ENCODE peak calls at places on chromosomes 1 and 21, in seven cellular contexts. U is cardiac muscle cell, Y is AG04450, L is tibial nerve, A is breast epithelium, X is adrenal gland, P is HCT116. K is an unnamed sample.

GRCh38 chr1:106571109-106571508 is 485.4 kb upstream of the PRMT6 start:
- DNase-seq in U (no peak), Y (no peak), L (no peak), A (no peak), X (no peak), P (no peak), K (no peak)

GRCh38 chr1:201014816-201015200 is 8.7 kb downstream of the KIF21B start:
- DNase-seq in U (peak; percentile 33), Y (no peak), L (no peak), A (no peak), X (no peak), P (no peak), K (no peak)

GRCh38 chr1:16614361-16615252 is 1.2 kb upstream of the NBPF1 start:
- DNase-seq in U (no peak), Y (no peak), L (no peak), A (peak; percentile 61), X (no peak), P (no peak), K (no peak)

GRCh38 chr1:26831546-26832248 is 5.2 kb downstream of the ZDHHC18 start:
- DNase-seq in U (peak; percentile 25), Y (no peak), L (no peak), A (no peak), X (no peak), P (no peak), K (no peak)

GRCh38 chr1:214280386-214281029 is 451 bp upstream of the SMYD2 start:
- DNase-seq in U (peak; percentile 65), Y (no peak), L (peak; percentile 27), A (no peak), X (peak; percentile 46), P (no peak), K (peak; percentile 26)

GRCh38 chr1:59342801-59343575 is 46.1 kb downstream of the FGGY start:
- DNase-seq in U (peak; percentile 13), Y (no peak), L (no peak), A (no peak), X (no peak), P (no peak), K (no peak)

GRCh38 chr21:28971171-28971570 is 21.5 kb downstream of the LTN1 start:
- DNase-seq in U (no peak), Y (no peak), L (no peak), A (no peak), X (no peak), P (no peak), K (no peak)

GRCh38 chr21:35561076-35561475 is 499.2 kb downstream of the SETD4 start:
- DNase-seq in U (no peak), Y (no peak), L (no peak), A (no peak), X (no peak), P (no peak), K (no peak)

GRCh38 chr1:226982451-226983177 is 42.5 kb downstream of the COQ8A start:
- DNase-seq in U (no peak), Y (no peak), L (no peak), A (no peak), X (no peak), P (no peak), K (peak; percentile 32)

GRCh38 chr1:76074321-76075187 is at the start of gene ST6GALNAC3:
- DNase-seq in U (peak; percentile 64), Y (peak; percentile 16), L (peak; percentile 54), A (peak; percentile 56), X (peak; percentile 68), P (no peak), K (peak; percentile 57)

GRCh38 chr1:204147392-204148097 is 4.3 kb downstream of the ETNK2 start:
- DNase-seq in U (no peak), Y (no peak), L (no peak), A (no peak), X (no peak), P (no peak), K (no peak)

GRCh38 chr1:221801773-221802516 is 60.1 kb upstream of the DUSP10 start:
- DNase-seq in U (no peak), Y (peak; percentile 30), L (no peak), A (no peak), X (no peak), P (no peak), K (no peak)

GRCh38 chr1:119010201-119010600 is 22.1 kb upstream of the TBX15 start:
- DNase-seq in U (no peak), Y (no peak), L (no peak), A (no peak), X (no peak), P (no peak), K (no peak)

GRCh38 chr1:35845766-35846165 is 37.2 kb upstream of the AGO1 start:
- DNase-seq in U (peak; percentile 23), Y (no peak), L (no peak), A (no peak), X (peak; percentile 15), P (no peak), K (no peak)

GRCh38 chr1:8376358-8376840 is 58.5 kb downstream of the SLC45A1 start:
- DNase-seq in U (no peak), Y (no peak), L (no peak), A (no peak), X (no peak), P (no peak), K (no peak)

GRCh38 chr21:34865922-34866271 is 183.2 kb downstream of the RUNX1 start:
- DNase-seq in U (no peak), Y (no peak), L (no peak), A (no peak), X (no peak), P (no peak), K (no peak)

GRCh38 chr21:44005071-44005470 is 7.0 kb upstream of the TRAPPC10 start:
- DNase-seq in U (no peak), Y (no peak), L (no peak), A (no peak), X (no peak), P (no peak), K (no peak)

GRCh38 chr1:199122532-199123311 is 483.9 kb downstream of the PTPRC start:
- DNase-seq in U (peak; percentile 51), Y (no peak), L (no peak), A (no peak), X (no peak), P (no peak), K (no peak)

GRCh38 chr21:31476551-31477120 is 132.6 kb upstream of the TIAM1 start:
- DNase-seq in U (peak; percentile 42), Y (no peak), L (no peak), A (no peak), X (no peak), P (no peak), K (no peak)

GRCh38 chr1:27868556-27868931 is 3.8 kb upstream of the THEMIS2 start:
- DNase-seq in U (no peak), Y (no peak), L (no peak), A (no peak), X (no peak), P (no peak), K (no peak)

GRCh38 chr1:212557739-212558664 is 50.6 kb upstream of the ATF3 start:
- DNase-seq in U (peak; percentile 54), Y (no peak), L (peak; percentile 50), A (peak; percentile 70), X (peak; percentile 89), P (no peak), K (peak; percentile 72)

GRCh38 chr1:51344602-51345299 is 14.4 kb upstream of the TTC39A start:
- DNase-seq in U (no peak), Y (no peak), L (no peak), A (no peak), X (peak; percentile 23), P (no peak), K (no peak)

GRCh38 chr1:119376594-119376993 is 8.0 kb downstream of the HAO2 start:
- DNase-seq in U (no peak), Y (no peak), L (no peak), A (no peak), X (no peak), P (no peak), K (no peak)

GRCh38 chr1:62271137-62271536 is 48.1 kb downstream of the KANK4 start:
- DNase-seq in U (no peak), Y (no peak), L (no peak), A (no peak), X (no peak), P (no peak), K (no peak)

GRCh38 chr1:71587961-71588360 is 507.1 kb upstream of the ZRANB2 start:
- DNase-seq in U (peak; percentile 25), Y (peak; percentile 4), L (no peak), A (no peak), X (no peak), P (no peak), K (no peak)

GRCh38 chr1:67608661-67609571 is 76.1 kb upstream of the GADD45A start:
- DNase-seq in U (peak; percentile 7), Y (no peak), L (no peak), A (no peak), X (no peak), P (no peak), K (no peak)

GRCh38 chr1:29584816-29585600 is 348.7 kb downstream of the PTPRU start:
- DNase-seq in U (no peak), Y (no peak), L (no peak), A (no peak), X (no peak), P (no peak), K (no peak)

GRCh38 chr1:30878559-30878958 is 30.0 kb downstream of the SDC3 start:
- DNase-seq in U (no peak), Y (no peak), L (no peak), A (no peak), X (no peak), P (no peak), K (no peak)

GRCh38 chr1:93080424-93080823 is 1.3 kb downstream of the MTF2 start:
- DNase-seq in U (peak; percentile 86), Y (peak; percentile 26), L (no peak), A (no peak), X (no peak), P (peak; percentile 60), K (no peak)

GRCh38 chr21:45545236-45545570 is 3.0 kb upstream of the SLC19A1 start:
- DNase-seq in U (no peak), Y (no peak), L (no peak), A (no peak), X (no peak), P (no peak), K (no peak)
- H3K9me3 ChIP-seq in U (no peaks in the 10 kb centered on the region), Y (no peaks in the 10 kb centered on the region), L (no peaks in the 10 kb centered on the region), A (no peaks in the 10 kb centered on the region), X (no peaks in the 10 kb centered on the region), P (no peaks in the 10 kb centered on the region), K (no peaks in the 10 kb centered on the region)

GRCh38 chr1:202245391-202245790 is 51.8 kb downstream of the LGR6 start:
- DNase-seq in U (no peak), Y (no peak), L (no peak), A (peak; percentile 37), X (no peak), P (no peak), K (no peak)
- H3K27me3 ChIP-seq in U (no peaks in the 10 kb centered on the region), Y (peaks cover 56% of the 10 kb centered on the region), L (no peaks in the 10 kb centered on the region), A (no peaks in the 10 kb centered on the region), X (no peaks in the 10 kb centered on the region), P (peaks cover 27% of the 10 kb centered on the region), K (no peaks in the 10 kb centered on the region)

GRCh38 chr1:229339520-229339919 is 3.3 kb downstream of the CCSAP start:
- DNase-seq in U (no peak), Y (no peak), L (no peak), A (no peak), X (no peak), P (no peak), K (no peak)
- H3K9me3 ChIP-seq in U (no peaks in the 10 kb centered on the region), Y (no peaks in the 10 kb centered on the region), L (no peaks in the 10 kb centered on the region), A (no peaks in the 10 kb centered on the region), X (no peaks in the 10 kb centered on the region), P (no peaks in the 10 kb centered on the region), K (no peaks in the 10 kb centered on the region)

DNA sequence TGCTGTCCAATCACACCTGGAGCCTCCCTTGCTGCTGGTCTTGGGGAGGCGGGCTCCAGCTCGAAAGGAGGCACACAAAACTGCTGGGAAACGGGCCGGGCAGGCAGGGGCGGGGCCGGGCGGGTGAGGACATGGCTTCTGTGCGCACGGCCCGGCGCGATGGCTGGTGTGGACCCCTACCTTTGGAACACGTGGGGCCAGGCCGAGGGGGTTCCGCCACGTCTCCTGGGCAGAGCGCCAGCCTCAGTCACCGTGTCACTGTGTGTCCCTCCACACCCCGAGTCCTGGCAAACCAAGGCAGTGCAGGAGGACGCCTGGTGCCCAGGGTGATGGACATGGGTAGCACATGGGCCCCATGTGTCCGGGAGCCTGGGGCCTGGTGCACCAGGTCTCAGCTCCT is 42.0 kb upstream of the ADARB1 start:
- DNase-seq in U (no peak), Y (no peak), L (no peak), A (no peak), X (no peak), P (no peak), K (no peak)
- H3K27me3 ChIP-seq in U (no peaks in the 10 kb centered on the region), Y (no peaks in the 10 kb centered on the region), L (no peaks in the 10 kb centered on the region), A (no peaks in the 10 kb centered on the region), X (no peaks in the 10 kb centered on the region), P (no peaks in the 10 kb centered on the region), K (no peaks in the 10 kb centered on the region)